ENCODE peak calls at places on chromosome 22, in five cellular contexts. Q, I, Y, P and L are unnamed samples.

GRCh38 chr22:39439170-39439569 is 17.6 kb upstream of the MGAT3 start:
- DNase-seq in Q (no peak), Y (no peak), P (peak), I (no peak), L (no peak)

GRCh38 chr22:24133187-24133965 is 47.9 kb upstream of the SUSD2 start:
- DNase-seq in Y (no peak), Q (peak), I (no peak), P (peak), L (peak)

GRCh38 chr22:26981520-26981919 is 324.1 kb downstream of the MIAT start:
- DNase-seq in Y (no peak), I (no peak), P (no peak), Q (no peak), L (no peak)

GRCh38 chr22:17910561-17911311 is 113.6 kb downstream of the MICAL3 start:
- DNase-seq in Y (no peak), I (no peak), Q (no peak), P (peak), L (peak)

GRCh38 chr22:40498454-40499186 is 128.2 kb downstream of the SGSM3 start:
- DNase-seq in I (no peak), Q (no peak), Y (no peak), P (peak), L (peak)

GRCh38 chr22:28795932-28796856 is 4.2 kb downstream of the XBP1 start:
- DNase-seq in I (no peak), P (no peak), Q (no peak), Y (no peak), L (no peak)

GRCh38 chr22:33303109-33303508 is 244.9 kb upstream of the SYN3 start:
- DNase-seq in Y (no peak), I (no peak), Q (no peak), P (no peak), L (no peak)

GRCh38 chr22:19817561-19818263 is 37.0 kb downstream of the GNB1L start:
- DNase-seq in I (no peak), Q (peak), Y (peak), P (no peak), L (no peak)

GRCh38 chr22:45302047-45302446 is 7.7 kb upstream of the FAM118A start:
- DNase-seq in Q (no peak), I (no peak), Y (no peak), P (peak), L (peak)

GRCh38 chr22:31337178-31337577 is 9.0 kb downstream of the PATZ1 start:
- DNase-seq in Q (no peak), P (peak), I (no peak), Y (no peak), L (peak)

GRCh38 chr22:44245438-44245837 is 64.7 kb downstream of the PARVG start:
- DNase-seq in I (no peak), Y (peak), Q (peak), P (no peak), L (no peak)

GRCh38 chr22:35582861-35583670 is 34.1 kb downstream of the MB start:
- DNase-seq in P (peak), Y (no peak), Q (peak), I (peak), L (peak)

GRCh38 chr22:29758068-29758622 is 8.7 kb downstream of the ZMAT5 start:
- DNase-seq in P (no peak), Q (no peak), I (no peak), Y (no peak), L (no peak)

GRCh38 chr22:33921576-33922181 is 1.4 kb upstream of the LARGE1 start:
- DNase-seq in I (no peak), Y (peak), P (peak), Q (no peak), L (peak)